ENCODE peak calls at places on chromosome 18, in five cellular contexts. T is endothelial cell of umbilical vein, R is HCT116, M is HepG2, U is K562. A is an unnamed sample.

GRCh38 chr18:46570134-46570533 is 86.9 kb downstream of the LOXHD1 start:
- DNase-seq in U (no peak), M (no peak), R (no peak), T (no peak), A (no peak)

GRCh38 chr18:47120428-47120827 is 29.9 kb downstream of the HDHD2 start:
- DNase-seq in U (no peak), T (no peak), M (no peak), R (no peak), A (no peak)

GRCh38 chr18:74652392-74652988 is 54.8 kb downstream of the ZNF407 start:
- DNase-seq in T (peak), M (peak), R (peak), U (peak), A (peak)

GRCh38 chr18:9335255-9336045 is 877 bp downstream of the TWSG1 start:
- DNase-seq in R (no peak), M (no peak), T (peak), U (no peak), A (no peak)

GRCh38 chr18:50061876-50062517 is 132.9 kb downstream of the MYO5B start:
- DNase-seq in R (no peak), U (no peak), M (no peak), T (no peak), A (no peak)

GRCh38 chr18:6406910-6407470 is 7.7 kb downstream of the L3MBTL4 start:
- DNase-seq in R (no peak), T (no peak), M (peak), U (no peak), A (no peak)

GRCh38 chr18:2884706-2885285 is 38.0 kb downstream of the EMILIN2 start:
- DNase-seq in U (no peak), T (no peak), M (no peak), R (no peak), A (no peak)

GRCh38 chr18:12534820-12535219 is 123.1 kb downstream of the SPIRE1 start:
- DNase-seq in R (no peak), U (no peak), M (no peak), T (no peak), A (no peak)

GRCh38 chr18:394997-395383 is 105.5 kb downstream of the COLEC12 start:
- DNase-seq in R (no peak), U (no peak), T (peak), M (no peak), A (no peak)

GRCh38 chr18:74249181-74249968 is 42.4 kb downstream of the CYB5A start:
- DNase-seq in T (no peak), R (no peak), M (peak), U (no peak), A (no peak)

GRCh38 chr18:31553800-31554199 is 37.9 kb upstream of the TTR start:
- DNase-seq in R (peak), M (no peak), T (no peak), U (no peak), A (no peak)

GRCh38 chr18:58556333-58557012 is 72.4 kb downstream of the ALPK2 start:
- DNase-seq in U (no peak), M (no peak), R (no peak), T (no peak), A (no peak)

GRCh38 chr18:28801876-28802275 is 624.9 kb upstream of the CDH2 start:
- DNase-seq in M (no peak), R (no peak), T (peak), U (no peak), A (no peak)

GRCh38 chr18:34651586-34652369 is 58.3 kb upstream of the DTNA start:
- DNase-seq in U (no peak), R (no peak), M (no peak), T (no peak), A (no peak)

GRCh38 chr18:63979409-63979908 is 9.6 kb downstream of the SERPINB8 start:
- DNase-seq in M (peak), T (peak), U (peak), R (peak), A (no peak)

GRCh38 chr18:37391698-37392548 is 173.7 kb downstream of the CELF4 start:
- DNase-seq in R (no peak), T (no peak), U (no peak), M (no peak), A (no peak)

GRCh38 chr18:26656944-26657536 is 108.7 kb upstream of the KCTD1 start:
- DNase-seq in U (no peak), R (no peak), T (peak), M (peak), A (no peak)

GRCh38 chr18:70322928-70323327 is 34.1 kb downstream of the SOCS6 start:
- DNase-seq in R (no peak), M (peak), T (no peak), U (no peak), A (no peak)

GRCh38 chr18:33277431-33277830 is 163.1 kb downstream of the CCDC178 start:
- DNase-seq in M (no peak), R (no peak), U (no peak), T (no peak), A (no peak)

GRCh38 chr18:72935744-72936143 is 68.0 kb upstream of the NETO1 start:
- DNase-seq in M (no peak), U (no peak), T (no peak), R (no peak), A (no peak)

GRCh38 chr18:421236-422155 is 79.0 kb downstream of the COLEC12 start:
- DNase-seq in U (no peak), M (peak), T (peak), R (no peak), A (no peak)

GRCh38 chr18:57372444-57372843 is 20.1 kb downstream of the ST8SIA3 start:
- DNase-seq in T (no peak), U (no peak), R (no peak), M (no peak), A (no peak)

GRCh38 chr18:75836516-75836915 is 409.0 kb upstream of the SMIM21 start:
- DNase-seq in T (no peak), R (no peak), U (no peak), M (no peak), A (no peak)

GRCh38 chr18:12334280-12335262 is 26.5 kb downstream of the TUBB6 start:
- DNase-seq in T (no peak), R (no peak), M (no peak), U (no peak), A (no peak)

GRCh38 chr18:3297025-3297984 is 35.4 kb downstream of the MYL12B start:
- DNase-seq in T (peak), U (peak), M (peak), R (peak), A (no peak)

GRCh38 chr18:470661-471501 is 29.6 kb downstream of the COLEC12 start:
- DNase-seq in M (no peak), U (no peak), T (peak), R (no peak), A (no peak)

GRCh38 chr18:23257686-23258565 is 122.6 kb downstream of the CABLES1 start:
- DNase-seq in M (no peak), T (peak), U (no peak), R (no peak), A (no peak)

GRCh38 chr18:8260847-8261246 is 348.4 kb upstream of the RAB12 start:
- DNase-seq in T (no peak), U (no peak), R (no peak), M (no peak), A (no peak)

GRCh38 chr18:74530584-74530862 is 3.8 kb upstream of the CNDP1 start:
- DNase-seq in T (no peak), U (no peak), M (no peak), R (no peak), A (no peak)

GRCh38 chr18:13378150-13378549 is 159.6 kb downstream of the LDLRAD4 start:
- DNase-seq in R (no peak), U (no peak), T (no peak), M (no peak), A (no peak)

GRCh38 chr18:51164327-51165290 is 32.9 kb downstream of the MEX3C start:
- DNase-seq in M (no peak), T (no peak), U (no peak), R (no peak), A (no peak)

GRCh38 chr18:70422061-70422965 is 133.5 kb downstream of the SOCS6 start:
- DNase-seq in U (no peak), T (peak), R (peak), M (peak), A (no peak)

GRCh38 chr18:3703732-3704176 is 253.8 kb downstream of the TGIF1 start:
- DNase-seq in U (peak), R (peak), T (peak), M (peak), A (no peak)

GRCh38 chr18:68940754-68941153 is 142.9 kb downstream of the CCDC102B start:
- DNase-seq in R (no peak), U (no peak), M (peak), T (no peak), A (no peak)

GRCh38 chr18:64444819-64445218 is 295.9 kb upstream of the LINC00305 start:
- DNase-seq in M (no peak), T (no peak), R (no peak), U (no peak), A (no peak)

GRCh38 chr18:56986829-56987228 is 160.1 kb upstream of the BOD1L2 start:
- DNase-seq in M (peak), R (no peak), U (no peak), T (no peak), A (no peak)

GRCh38 chr18:68438536-68438935 is 276.4 kb downstream of the TMX3 start:
- DNase-seq in U (no peak), M (no peak), R (no peak), T (no peak), A (no peak)

DNA sequence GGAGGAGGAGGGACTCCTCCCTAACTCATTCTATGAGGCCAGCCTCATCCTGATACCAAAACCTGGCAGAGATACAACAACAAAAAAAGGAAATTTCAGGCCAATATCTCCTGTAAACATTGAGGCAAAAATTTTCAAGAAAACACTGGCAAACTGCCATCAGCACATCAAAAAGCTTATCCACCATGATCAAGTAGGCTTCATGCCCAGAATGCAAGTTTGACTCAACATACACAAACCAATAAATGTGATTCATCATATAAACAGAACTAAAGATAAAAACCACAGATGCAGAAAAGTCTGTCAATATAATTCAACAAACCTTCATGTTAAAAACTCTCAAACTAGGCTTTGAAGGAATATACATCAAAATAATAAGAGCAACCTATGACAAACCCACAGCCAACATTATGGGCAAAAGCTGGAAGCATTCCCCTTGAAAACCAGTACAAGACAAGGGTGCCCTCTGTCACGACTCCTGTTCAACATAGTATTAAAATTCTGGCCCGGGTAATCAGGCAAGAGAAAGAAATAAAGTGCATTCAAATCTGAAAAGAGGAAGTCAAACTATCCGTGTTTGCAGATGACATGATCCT is 1014.3 kb downstream of the CBLN2 start:
- DNase-seq in M (no peak), R (no peak), T (peak), U (no peak), A (no peak)
- H3K9ac ChIP-seq in M (no peak), R (no peak), T (no peak), U (no peak), A (no peak)

DNA sequence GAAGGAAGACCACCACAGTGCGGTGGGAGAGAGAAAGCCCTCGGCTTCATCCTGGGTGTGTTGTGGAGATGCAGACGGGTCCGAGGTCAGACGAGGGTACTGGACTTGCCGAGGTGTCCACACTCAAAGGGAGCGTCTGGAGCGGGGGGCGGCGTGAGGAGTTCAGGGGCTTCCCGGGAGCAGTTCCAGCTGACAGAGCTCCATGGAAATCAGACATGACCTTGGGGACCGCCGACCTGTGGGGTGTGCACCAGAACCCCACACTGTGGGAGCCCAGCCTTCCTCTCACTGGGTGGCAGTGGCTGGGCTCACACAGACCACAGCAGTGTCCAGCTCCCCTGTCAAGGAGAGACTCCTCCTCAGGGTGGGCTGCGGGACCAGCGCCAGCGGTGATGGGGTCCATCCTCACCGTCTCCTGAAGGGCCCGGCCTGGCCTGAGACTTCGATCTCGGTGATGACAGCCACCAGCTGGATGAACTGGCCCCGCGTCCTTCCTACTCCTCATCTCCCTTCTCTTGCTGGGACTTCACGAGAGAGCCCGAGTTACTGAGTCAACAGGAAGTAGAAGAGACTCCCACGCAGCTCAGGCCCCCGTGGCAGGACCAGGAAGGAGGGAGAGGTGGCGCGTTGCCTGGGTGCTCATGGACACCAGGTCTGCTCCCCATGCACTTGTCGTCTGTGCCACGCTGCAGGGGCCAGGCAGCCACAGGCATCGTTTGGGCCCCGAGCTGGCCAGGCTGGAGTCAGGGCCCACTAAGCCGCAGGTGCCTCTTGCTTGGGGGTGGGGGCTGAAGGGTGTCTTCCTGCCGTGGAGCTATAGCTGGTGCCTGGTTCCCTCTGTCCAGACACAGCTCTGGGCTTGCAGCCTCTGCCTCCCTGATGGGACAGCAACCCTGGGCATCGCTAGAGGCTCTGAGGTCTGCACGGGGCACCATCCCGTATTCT is 101.9 kb upstream of the CTDP1 start:
- DNase-seq in T (no peak), R (no peak), M (no peak), U (no peak), A (no peak)
- TF ChIP-seq POLR2AphosphoS5 in T (no peak), R (no peak), M (no peak), U (no peak), A (no peak)

DNA sequence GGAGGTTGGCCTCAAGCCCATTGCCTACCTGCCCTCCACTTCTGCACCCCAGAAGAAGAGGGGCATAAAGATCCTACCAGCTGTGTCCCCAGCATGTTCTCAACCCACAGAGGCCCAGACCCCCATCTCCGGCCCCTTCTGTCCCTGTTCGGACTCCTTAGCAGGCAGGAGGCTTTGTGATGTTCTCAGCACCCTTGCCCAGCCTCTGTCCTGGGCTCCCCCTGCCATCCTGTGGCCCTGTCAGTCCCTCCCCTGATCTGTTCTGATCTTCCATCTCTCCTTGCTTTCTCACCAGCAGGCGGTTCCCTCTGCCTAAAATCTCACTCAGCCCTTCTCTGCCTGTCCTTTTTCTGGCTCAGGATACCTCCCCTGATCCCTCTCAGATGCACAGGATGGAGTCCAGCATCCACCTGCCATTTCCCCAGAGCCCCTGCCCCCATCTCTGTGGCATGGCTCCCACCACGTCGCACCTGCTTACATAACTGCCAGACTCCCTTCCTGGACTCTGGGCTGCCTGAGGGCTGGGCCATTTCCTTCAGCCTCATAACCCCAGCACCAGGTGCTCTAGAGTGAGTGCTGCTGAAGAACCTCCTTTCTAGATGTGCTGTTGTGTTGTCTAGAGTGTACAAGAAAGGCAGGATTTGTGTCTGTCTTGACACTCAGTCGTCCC is 134.0 kb downstream of the CTIF start:
- DNase-seq in M (no peak), U (no peak), T (no peak), R (no peak), A (no peak)
- H3K9ac ChIP-seq in M (no peak), U (no peak), T (no peak), R (no peak), A (no peak)

GRCh38 chr18:21914739-21915319 is 174.2 kb downstream of the MIB1 start:
- DNase-seq in U (peak), R (peak), M (peak), T (peak), A (peak)

GRCh38 chr18:21907451-21907850 is 166.9 kb downstream of the MIB1 start:
- DNase-seq in U (no peak), T (no peak), M (no peak), R (no peak), A (no peak)

GRCh38 chr18:21912339-21913239 is 172.0 kb downstream of the MIB1 start:
- DNase-seq in T (no peak), R (no peak), M (no peak), U (no peak), A (no peak)

GRCh38 chr18:21911551-21911950 is 171.0 kb downstream of the MIB1 start:
- DNase-seq in M (no peak), T (no peak), R (no peak), U (no peak), A (no peak)

GRCh38 chr18:21910906-21911305 is 170.3 kb downstream of the MIB1 start:
- DNase-seq in M (no peak), U (no peak), R (no peak), T (no peak), A (no peak)
- TF ChIP-seq POLR2AphosphoS5 in M (no peak), U (no peak), R (no peak), T (no peak), A (no peak)

DNA sequence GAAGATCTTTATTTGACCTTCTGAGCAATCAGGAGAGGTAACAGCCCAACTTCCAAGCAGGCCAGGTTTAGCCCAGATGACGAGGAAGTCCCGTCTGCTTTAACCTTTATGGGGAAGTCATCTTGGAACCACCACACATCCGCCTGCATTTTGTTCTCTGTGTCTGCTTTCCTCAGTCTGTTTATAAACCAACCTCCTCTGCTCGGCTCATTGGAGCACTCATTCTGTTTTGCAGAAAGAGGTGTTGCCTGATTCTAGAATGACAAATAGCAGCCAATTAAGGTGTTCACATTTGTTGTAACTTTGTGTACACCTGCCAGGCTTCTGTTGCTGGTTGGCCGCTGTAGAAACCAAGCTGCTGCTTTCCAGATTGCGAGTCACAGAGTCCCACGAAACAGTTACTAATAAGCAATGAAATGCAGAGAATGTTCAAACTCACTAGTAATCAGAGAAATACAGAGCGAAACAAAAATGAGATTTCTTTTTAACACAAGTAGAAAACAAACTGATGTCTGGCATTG is 64.2 kb downstream of the MBP start:
- DNase-seq in M (no peak), T (no peak), U (no peak), R (no peak), A (no peak)
- H3K9ac ChIP-seq in M (no peak), T (peak), U (no peak), R (peak), A (no peak)

A was measured in SK-N-MC.